ENCODE peak calls at places on chromosomes 11 and 22, in five cellular contexts. H is neuronal stem cell, C is IMR-90, O is mesenchymal stem cell, Y is trophoblast cell. I is an unnamed sample.
A peak's percentile ranks its signal among the peaks of the same experiment; 100 is the strongest.

GRCh38 chr11:121722431-121723256 is 269.9 kb upstream of the SORL1-AS1 start:
- DNase-seq in H (peak; percentile 37), C (peak; percentile 89), O (peak; percentile 65), Y (no peak), I (peak; percentile 84)

GRCh38 chr11:19547044-19547443 is 165.6 kb upstream of the NAV2 start:
- DNase-seq in H (no peak), C (no peak), O (no peak), Y (no peak), I (no peak)

GRCh38 chr22:31378123-31378522 is 21.3 kb upstream of the DRG1 start:
- DNase-seq in H (no peak), C (peak; percentile 31), O (no peak), Y (no peak), I (no peak)

GRCh38 chr11:134575504-134576230 is 163.6 kb upstream of the B3GAT1 start:
- DNase-seq in H (no peak), C (no peak), O (no peak), Y (no peak), I (no peak)

GRCh38 chr11:8262552-8263108 is 1.0 kb downstream of the LMO1 start:
- DNase-seq in H (peak; percentile 81), C (peak; percentile 55), O (peak; percentile 70), Y (peak; percentile 46), I (peak; percentile 74)

GRCh38 chr11:58567889-58568512 is 7.7 kb downstream of the LPXN start:
- DNase-seq in H (peak; percentile 54), C (peak; percentile 54), O (peak; percentile 77), Y (peak; percentile 83), I (peak; percentile 67)

GRCh38 chr11:32561835-32562234 is 21.8 kb upstream of the EIF3M start:
- DNase-seq in H (no peak), C (no peak), O (no peak), Y (peak; percentile 80), I (no peak)

GRCh38 chr11:130547761-130548490 is 99.5 kb downstream of the ADAMTS15 start:
- DNase-seq in H (no peak), C (no peak), O (no peak), Y (no peak), I (no peak)

GRCh38 chr11:71955898-71956456 is 27.1 kb downstream of the RNF121 start:
- DNase-seq in H (no peak), C (no peak), O (no peak), Y (no peak), I (no peak)

GRCh38 chr11:19392321-19392720 is 151.6 kb upstream of the E2F8 start:
- DNase-seq in H (no peak), C (no peak), O (no peak), Y (no peak), I (no peak)

GRCh38 chr11:31323145-31323544 is 46.4 kb downstream of the DCDC1 start:
- DNase-seq in H (no peak), C (no peak), O (no peak), Y (no peak), I (no peak)

GRCh38 chr11:44590769-44591168 is 25.3 kb downstream of the CD82 start:
- DNase-seq in H (no peak), C (no peak), O (no peak), Y (no peak), I (no peak)

GRCh38 chr11:45774786-45775185 is 30.2 kb upstream of the SLC35C1 start:
- DNase-seq in H (no peak), C (no peak), O (no peak), Y (no peak), I (no peak)

GRCh38 chr11:39772525-39773137 is 1686.8 kb downstream of the LRRC4C start:
- DNase-seq in H (no peak), C (no peak), O (no peak), Y (no peak), I (no peak)

GRCh38 chr22:20793386-20794131 is 19.6 kb downstream of the SERPIND1 start:
- DNase-seq in H (no peak), C (no peak), O (no peak), Y (peak; percentile 48), I (no peak)

GRCh38 chr11:36500315-36500721 is 9.8 kb downstream of the TRAF6 start:
- DNase-seq in H (peak; percentile 44), C (peak; percentile 96), O (peak; percentile 94), Y (peak; percentile 15), I (no peak)

GRCh38 chr11:19200410-19201201 is 1.2 kb downstream of the CSRP3 start:
- DNase-seq in H (no peak), C (peak; percentile 70), O (no peak), Y (no peak), I (no peak)

GRCh38 chr11:19597194-19597593 is 115.4 kb upstream of the NAV2 start:
- DNase-seq in H (no peak), C (peak; percentile 85), O (peak; percentile 53), Y (peak; percentile 69), I (no peak)

GRCh38 chr11:3222003-3222855 is 3.6 kb upstream of the MRGPRG start:
- DNase-seq in H (no peak), C (no peak), O (no peak), Y (no peak), I (peak; percentile 26)

GRCh38 chr11:75968021-75968685 is 153.1 kb downstream of the UVRAG start:
- DNase-seq in H (no peak), C (peak; percentile 45), O (no peak), Y (no peak), I (no peak)

GRCh38 chr22:36323855-36324331 is 63.9 kb downstream of the MYH9 start:
- DNase-seq in H (no peak), C (no peak), O (peak; percentile 44), Y (no peak), I (no peak)

GRCh38 chr11:123654566-123655081 is at the start of gene SCN3B:
- DNase-seq in H (peak; percentile 72), C (peak; percentile 61), O (peak; percentile 68), Y (peak; percentile 72), I (peak; percentile 89)

GRCh38 chr22:44710474-44711235 is 8.7 kb downstream of the PRR5 start:
- DNase-seq in H (no peak), C (no peak), O (no peak), Y (no peak), I (no peak)

GRCh38 chr11:32312865-32313403 is 122.4 kb downstream of the WT1 start:
- DNase-seq in H (no peak), C (peak; percentile 52), O (peak; percentile 72), Y (peak; percentile 93), I (peak; percentile 73)

GRCh38 chr22:37849089-37849751 is at the start of gene EIF3L:
- DNase-seq in H (peak; percentile 76), C (peak; percentile 84), O (peak; percentile 92), Y (peak; percentile 98), I (peak; percentile 92)
- H3K14ac ChIP-seq in H (peak within 1 kb of the TSS; percentile 5), C (peak within 1 kb of the TSS; percentile 54), O (peak within 1 kb of the TSS; percentile 71), Y (peak within 1 kb of the TSS; percentile 65), I (peak within 1 kb of the TSS; percentile 98)

GRCh38 chr22:47443836-47444745 is 681.6 kb downstream of the TBC1D22A start:
- DNase-seq in H (no peak), C (no peak), O (no peak), Y (no peak), I (no peak)

GRCh38 chr22:47444746-47445065 is 682.3 kb downstream of the TBC1D22A start:
- DNase-seq in H (no peak), C (no peak), O (no peak), Y (no peak), I (no peak)

GRCh38 chr22:47445716-47446290 is 683.4 kb downstream of the TBC1D22A start:
- DNase-seq in H (no peak), C (no peak), O (no peak), Y (no peak), I (no peak)

GRCh38 chr22:47446331-47446730 is 683.9 kb downstream of the TBC1D22A start:
- DNase-seq in H (no peak), C (no peak), O (no peak), Y (no peak), I (no peak)

GRCh38 chr22:47445212-47445611 is 682.8 kb downstream of the TBC1D22A start:
- DNase-seq in H (no peak), C (no peak), O (no peak), Y (no peak), I (no peak)
- H3K14ac ChIP-seq in H (no peak overlapping the region), C (no peak overlapping the region), O (no peak overlapping the region), Y (no peak overlapping the region), I (no peak overlapping the region)

GRCh38 chr11:14358729-14359439 is at the start of gene RRAS2:
- DNase-seq in H (peak; percentile 77), C (peak; percentile 65), O (peak; percentile 82), Y (peak; percentile 71), I (peak; percentile 86)
- H3K14ac ChIP-seq in H (peak within 1 kb of the TSS; percentile 21), C (peak within 1 kb of the TSS; percentile 96), O (peak within 1 kb of the TSS; percentile 88), Y (peak within 1 kb of the TSS; percentile 92), I (peak within 1 kb of the TSS; percentile 86)

GRCh38 chr11:125218336-125218735 is 53.8 kb downstream of the PKNOX2 start:
- DNase-seq in H (no peak), C (no peak), O (no peak), Y (no peak), I (no peak)

GRCh38 chr11:125211191-125211953 is 46.8 kb downstream of the PKNOX2 start:
- DNase-seq in H (no peak), C (peak; percentile 10), O (no peak), Y (no peak), I (no peak)

GRCh38 chr11:125215205-125215565 is 50.6 kb downstream of the PKNOX2 start:
- DNase-seq in H (no peak), C (no peak), O (no peak), Y (peak; percentile 16), I (no peak)

GRCh38 chr11:125214466-125215204 is 50.1 kb downstream of the PKNOX2 start:
- DNase-seq in H (peak; percentile 51), C (no peak), O (no peak), Y (no peak), I (no peak)

GRCh38 chr11:125215951-125216350 is 51.4 kb downstream of the PKNOX2 start:
- DNase-seq in H (no peak), C (no peak), O (peak; percentile 16), Y (no peak), I (no peak)
- H3K14ac ChIP-seq in H (no peak overlapping the region), C (no peak overlapping the region), O (no peak overlapping the region), Y (no peak overlapping the region), I (peak overlapping the region; percentile 33)

GRCh38 chr11:34052036-34052607 is 591 bp downstream of the CAPRIN1 start:
- DNase-seq in H (peak; percentile 88), C (peak; percentile 84), O (peak; percentile 86), Y (peak; percentile 91), I (peak; percentile 88)
- H3K14ac ChIP-seq in H (no peak overlapping the region), C (peak overlapping the region; percentile 95), O (peak overlapping the region; percentile 44), Y (peak overlapping the region; percentile 97), I (peak overlapping the region; percentile 100)

I was measured in H9.